ENCODE peak calls at places on chromosomes 3 and 15, in six cellular contexts. F is astrocyte, A is endothelial cell of umbilical vein, O is left lung, K is A549, M is mammary epithelial cell. P is an unnamed sample. For H3K4me1, the result is how much of the 10 kb centered on the place peaks cover.

GRCh38 chr15:98906712-98907083 is 100.9 kb downstream of the PGPEP1L start:
- DNase-seq in F (peak), M (peak), O (peak), K (no peak), A (no peak), P (no peak)

GRCh38 chr3:40191850-40192448 is 117.6 kb upstream of the EIF1B start:
- DNase-seq in F (peak), M (peak), O (no peak), K (peak), A (peak), P (peak)

GRCh38 chr15:78766041-78766440 is 45.2 kb downstream of the ADAMTS7 start:
- DNase-seq in A (no peak), O (peak), M (no peak), K (no peak), F (no peak), P (peak)

GRCh38 chr15:94677202-94677790 is 445.9 kb downstream of the MCTP2 start:
- DNase-seq in O (no peak), F (no peak), M (peak), A (no peak), K (no peak), P (no peak)

GRCh38 chr15:67303490-67304363 is 49.1 kb downstream of the IQCH start:
- DNase-seq in O (no peak), F (peak), K (peak), M (peak), A (peak), P (no peak)

GRCh38 chr3:50090985-50091384 is 2.3 kb downstream of the RBM5 start:
- DNase-seq in M (no peak), A (no peak), O (no peak), F (no peak), K (no peak), P (no peak)

GRCh38 chr15:80252281-80252619 is 237 bp upstream of the CTXND1 start:
- DNase-seq in A (no peak), O (no peak), F (no peak), M (no peak), K (no peak), P (no peak)

GRCh38 chr3:194224937-194225422 is 89.0 kb downstream of the HES1 start:
- DNase-seq in K (no peak), F (no peak), O (no peak), M (no peak), A (no peak), P (no peak)

GRCh38 chr3:63872135-63872924 is 8.7 kb downstream of the ATXN7 start:
- DNase-seq in M (peak), K (no peak), F (peak), O (no peak), A (no peak), P (no peak)

GRCh38 chr3:114365268-114365667 is 71.4 kb downstream of the TIGIT start:
- DNase-seq in A (no peak), K (no peak), M (no peak), O (no peak), F (no peak), P (no peak)

GRCh38 chr3:150419959-150420358 is 11.9 kb downstream of the TSC22D2 start:
- DNase-seq in A (no peak), O (no peak), K (no peak), M (no peak), F (no peak), P (no peak)
- H3K4me1 ChIP-seq in A (under half), O (half or more), K (half or more), M (under half), F (under half), P (under half)

GRCh38 chr3:42906905-42907183 is 902 bp downstream of the ZNF662 start:
- DNase-seq in F (no peak), K (no peak), M (no peak), A (no peak), O (no peak), P (no peak)
- H3K4me3 ChIP-seq in F (peak), K (no peak), M (no peak), A (no peak), O (peak), P (peak)

GRCh38 chr15:89746386-89746974 is 4.6 kb downstream of the MESP1 start:
- DNase-seq in O (no peak), M (no peak), A (no peak), K (no peak), F (no peak), P (no peak)
- TF ChIP-seq CTCF in O (no peak), M (no peak), A (no peak), K (no peak), F (no peak), P (no peak)

GRCh38 chr3:30617653-30618052 is 11.3 kb downstream of the TGFBR2 start:
- DNase-seq in K (no peak), A (no peak), F (no peak), O (no peak), M (no peak), P (no peak)

GRCh38 chr3:30617069-30617468 is 10.7 kb downstream of the TGFBR2 start:
- DNase-seq in O (no peak), K (no peak), M (no peak), F (no peak), A (no peak), P (no peak)

GRCh38 chr3:30616347-30617027 is 10.1 kb downstream of the TGFBR2 start:
- DNase-seq in F (no peak), O (no peak), M (no peak), K (no peak), A (peak), P (no peak)

GRCh38 chr3:30619318-30619717 is 12.9 kb downstream of the TGFBR2 start:
- DNase-seq in F (no peak), A (no peak), M (no peak), O (no peak), K (no peak), P (no peak)

GRCh38 chr3:30618508-30618907 is 12.1 kb downstream of the TGFBR2 start:
- DNase-seq in O (no peak), M (no peak), A (no peak), K (no peak), F (no peak), P (no peak)
- H3K4me1 ChIP-seq in O (half or more), M (under half), A (half or more), K (half or more), F (under half), P (under half)

GRCh38 chr3:9781551-9781950 is 10.7 kb downstream of the TADA3 start:
- DNase-seq in A (no peak), M (no peak), F (no peak), K (no peak), O (no peak), P (no peak)

GRCh38 chr3:9781978-9782575 is 10.2 kb downstream of the TADA3 start:
- DNase-seq in M (peak), K (no peak), O (no peak), A (no peak), F (no peak), P (no peak)

GRCh38 chr3:9780451-9780797 is 10.7 kb upstream of the CAMK1 start:
- DNase-seq in K (no peak), F (no peak), A (no peak), O (no peak), M (no peak), P (no peak)

GRCh38 chr3:9779721-9780450 is 10.1 kb upstream of the CAMK1 start:
- DNase-seq in K (no peak), M (no peak), O (no peak), A (no peak), F (no peak), P (peak)

GRCh38 chr3:9780920-9781319 is 11.2 kb upstream of the CAMK1 start:
- DNase-seq in O (no peak), F (no peak), A (no peak), M (no peak), K (no peak), P (no peak)
- H3K4me3 ChIP-seq in O (no peak), F (no peak), A (no peak), M (no peak), K (no peak), P (no peak)

DNA sequence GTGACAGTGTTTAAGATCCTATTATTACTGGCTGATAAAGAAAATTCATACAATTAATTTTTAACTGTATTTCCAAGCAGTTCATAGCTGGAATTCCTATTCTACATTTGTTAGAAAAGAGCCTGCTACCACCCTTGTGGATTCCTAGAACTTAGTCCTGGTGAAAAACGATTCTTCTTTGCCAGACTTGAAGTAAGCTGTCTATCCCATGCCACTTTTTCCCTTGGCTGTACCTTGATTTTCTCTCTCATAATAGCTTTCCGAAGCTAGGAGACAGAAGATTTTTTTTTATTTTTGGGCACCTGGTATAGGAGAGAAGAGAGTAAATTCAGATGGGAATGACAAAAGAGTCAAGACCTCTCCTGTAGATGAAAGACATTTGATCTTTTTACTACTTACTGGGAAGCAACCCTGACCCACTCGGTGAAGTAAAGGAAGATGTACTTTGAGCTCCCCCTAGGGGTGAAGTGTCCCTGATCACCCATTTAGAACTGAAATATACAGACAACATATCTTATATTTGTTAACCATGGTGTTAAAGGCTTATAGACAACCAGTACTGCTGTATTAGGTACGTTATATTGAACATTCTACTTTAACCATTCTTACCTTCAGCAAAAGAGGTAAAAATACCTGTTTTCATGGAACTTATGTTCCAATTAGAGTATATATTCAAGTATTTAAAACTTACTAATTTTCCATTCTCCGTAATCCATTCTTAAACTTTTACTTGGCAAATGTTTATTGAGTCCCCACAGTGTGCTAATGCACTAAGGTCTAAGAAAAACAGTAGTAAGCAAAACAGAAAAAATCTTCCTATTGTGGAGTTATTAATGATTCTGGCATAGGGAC is 36.2 kb upstream of the C3orf38 start:
- DNase-seq in F (peak), O (no peak), A (peak), M (peak), K (peak), P (peak)
- TF ChIP-seq CTCF in F (peak), O (peak), A (peak), M (peak), K (peak), P (peak)

GRCh38 chr3:78736863-78737262 is 1030.9 kb downstream of the ROBO1 start:
- DNase-seq in F (no peak), K (no peak), M (peak), A (no peak), O (no peak), P (no peak)
- H3K4me1 ChIP-seq in F (under half), K (under half), M (under half), A (under half), O (under half), P (under half)

GRCh38 chr15:91855241-91855640 is 1.7 kb downstream of the SLCO3A1 start:
- DNase-seq in A (no peak), O (no peak), K (no peak), M (no peak), F (no peak), P (no peak)
- H3K4me3 ChIP-seq in A (no peak), O (peak), K (no peak), M (peak), F (no peak), P (peak)

P was measured in ascending aorta.